ENCODE peak calls at places on chromosomes 11 and 22, in eight cellular contexts. One of them, this sample, is unnamed.

GRCh38 chr11:95092549-95093324 is 3.1 kb downstream of the ENDOD1 start:
- DNase-seq in left lung: no peak
- DNase-seq in AG04449: no peak
- DNase-seq in choroid plexus epithelial cell: peak
- DNase-seq in endothelial cell of umbilical vein: peak
- DNase-seq in lower leg skin: no peak
- DNase-seq in GM06990: no peak
- DNase-seq in prostate gland: no peak
- DNase-seq in this sample: no peak

GRCh38 chr11:18731949-18732821 is 6.2 kb upstream of the IGSF22 start:
- DNase-seq in left lung: no peak
- DNase-seq in AG04449: no peak
- DNase-seq in choroid plexus epithelial cell: peak
- DNase-seq in endothelial cell of umbilical vein: peak
- DNase-seq in lower leg skin: peak
- DNase-seq in GM06990: no peak
- DNase-seq in prostate gland: peak
- DNase-seq in this sample: no peak

GRCh38 chr11:120546312-120547205 is 35.0 kb downstream of the GRIK4 start:
- DNase-seq in left lung: peak
- DNase-seq in AG04449: peak
- DNase-seq in choroid plexus epithelial cell: peak
- DNase-seq in endothelial cell of umbilical vein: peak
- DNase-seq in lower leg skin: peak
- DNase-seq in GM06990: no peak
- DNase-seq in prostate gland: no peak
- DNase-seq in this sample: peak

GRCh38 chr11:45663486-45664375 is 1.7 kb downstream of the CHST1 start:
- DNase-seq in left lung: no peak
- DNase-seq in AG04449: no peak
- DNase-seq in choroid plexus epithelial cell: no peak
- DNase-seq in endothelial cell of umbilical vein: no peak
- DNase-seq in lower leg skin: no peak
- DNase-seq in GM06990: no peak
- DNase-seq in prostate gland: no peak
- DNase-seq in this sample: no peak

GRCh38 chr11:12026331-12027211 is 18.1 kb upstream of the DKK3 start:
- DNase-seq in left lung: no peak
- DNase-seq in AG04449: no peak
- DNase-seq in choroid plexus epithelial cell: no peak
- DNase-seq in endothelial cell of umbilical vein: no peak
- DNase-seq in lower leg skin: no peak
- DNase-seq in GM06990: no peak
- DNase-seq in prostate gland: no peak
- DNase-seq in this sample: no peak

GRCh38 chr11:47469411-47470179 is 20.7 kb upstream of the RAPSN start:
- DNase-seq in left lung: no peak
- DNase-seq in AG04449: no peak
- DNase-seq in choroid plexus epithelial cell: peak
- DNase-seq in endothelial cell of umbilical vein: no peak
- DNase-seq in lower leg skin: no peak
- DNase-seq in GM06990: no peak
- DNase-seq in prostate gland: no peak
- DNase-seq in this sample: no peak

GRCh38 chr11:90241414-90241813 is 18.6 kb upstream of the CHORDC1 start:
- DNase-seq in left lung: no peak
- DNase-seq in AG04449: no peak
- DNase-seq in choroid plexus epithelial cell: no peak
- DNase-seq in endothelial cell of umbilical vein: no peak
- DNase-seq in lower leg skin: no peak
- DNase-seq in GM06990: no peak
- DNase-seq in prostate gland: no peak
- DNase-seq in this sample: no peak

GRCh38 chr22:37394341-37394740 is 32.9 kb downstream of the ELFN2 start:
- DNase-seq in left lung: no peak
- DNase-seq in AG04449: no peak
- DNase-seq in choroid plexus epithelial cell: no peak
- DNase-seq in endothelial cell of umbilical vein: no peak
- DNase-seq in lower leg skin: no peak
- DNase-seq in GM06990: no peak
- DNase-seq in prostate gland: no peak
- DNase-seq in this sample: no peak

GRCh38 chr11:22371188-22371587 is 33.0 kb downstream of the SLC17A6 start:
- DNase-seq in left lung: no peak
- DNase-seq in AG04449: no peak
- DNase-seq in choroid plexus epithelial cell: no peak
- DNase-seq in endothelial cell of umbilical vein: no peak
- DNase-seq in lower leg skin: no peak
- DNase-seq in GM06990: no peak
- DNase-seq in prostate gland: no peak
- DNase-seq in this sample: no peak

GRCh38 chr22:40641269-40641668 is 4.8 kb upstream of the MRTFA start:
- DNase-seq in left lung: no peak
- DNase-seq in AG04449: no peak
- DNase-seq in choroid plexus epithelial cell: no peak
- DNase-seq in endothelial cell of umbilical vein: no peak
- DNase-seq in lower leg skin: no peak
- DNase-seq in GM06990: no peak
- DNase-seq in prostate gland: no peak
- DNase-seq in this sample: no peak

GRCh38 chr11:96287796-96288439 is 55.1 kb downstream of the MAML2 start:
- DNase-seq in left lung: no peak
- DNase-seq in AG04449: no peak
- DNase-seq in choroid plexus epithelial cell: peak
- DNase-seq in endothelial cell of umbilical vein: no peak
- DNase-seq in lower leg skin: no peak
- DNase-seq in GM06990: no peak
- DNase-seq in prostate gland: no peak
- DNase-seq in this sample: no peak

GRCh38 chr11:83007909-83008580 is 63.7 kb downstream of the RAB30 start:
- DNase-seq in left lung: no peak
- DNase-seq in AG04449: no peak
- DNase-seq in choroid plexus epithelial cell: peak
- DNase-seq in endothelial cell of umbilical vein: peak
- DNase-seq in lower leg skin: no peak
- DNase-seq in GM06990: no peak
- DNase-seq in prostate gland: no peak
- DNase-seq in this sample: no peak

GRCh38 chr11:120571476-120571875 is 59.9 kb downstream of the GRIK4 start:
- DNase-seq in left lung: no peak
- DNase-seq in AG04449: no peak
- DNase-seq in choroid plexus epithelial cell: no peak
- DNase-seq in endothelial cell of umbilical vein: no peak
- DNase-seq in lower leg skin: no peak
- DNase-seq in GM06990: no peak
- DNase-seq in prostate gland: no peak
- DNase-seq in this sample: no peak

GRCh38 chr11:76453248-76453647 is 8.4 kb downstream of the EMSY start:
- DNase-seq in left lung: no peak
- DNase-seq in AG04449: no peak
- DNase-seq in choroid plexus epithelial cell: no peak
- DNase-seq in endothelial cell of umbilical vein: no peak
- DNase-seq in lower leg skin: no peak
- DNase-seq in GM06990: no peak
- DNase-seq in prostate gland: no peak
- DNase-seq in this sample: no peak

GRCh38 chr11:1076061-1076665 is 1.5 kb downstream of the MUC2 start:
- DNase-seq in left lung: peak
- DNase-seq in AG04449: no peak
- DNase-seq in choroid plexus epithelial cell: no peak
- DNase-seq in endothelial cell of umbilical vein: no peak
- DNase-seq in lower leg skin: no peak
- DNase-seq in GM06990: no peak
- DNase-seq in prostate gland: no peak
- DNase-seq in this sample: no peak

GRCh38 chr11:17802491-17802890 is 67.9 kb downstream of the KCNC1 start:
- DNase-seq in left lung: no peak
- DNase-seq in AG04449: no peak
- DNase-seq in choroid plexus epithelial cell: no peak
- DNase-seq in endothelial cell of umbilical vein: no peak
- DNase-seq in lower leg skin: no peak
- DNase-seq in GM06990: no peak
- DNase-seq in prostate gland: no peak
- DNase-seq in this sample: no peak

GRCh38 chr22:50293441-50294318 is 13.8 kb downstream of the PLXNB2 start:
- DNase-seq in left lung: peak
- DNase-seq in AG04449: no peak
- DNase-seq in choroid plexus epithelial cell: peak
- DNase-seq in endothelial cell of umbilical vein: peak
- DNase-seq in lower leg skin: no peak
- DNase-seq in GM06990: no peak
- DNase-seq in prostate gland: peak
- DNase-seq in this sample: no peak

GRCh38 chr11:32259641-32260081 is 168.8 kb downstream of the RCN1 start:
- DNase-seq in left lung: no peak
- DNase-seq in AG04449: no peak
- DNase-seq in choroid plexus epithelial cell: peak
- DNase-seq in endothelial cell of umbilical vein: no peak
- DNase-seq in lower leg skin: no peak
- DNase-seq in GM06990: peak
- DNase-seq in prostate gland: no peak
- DNase-seq in this sample: peak

GRCh38 chr11:134027671-134028070 is 41.2 kb upstream of the JAM3 start:
- DNase-seq in left lung: no peak
- DNase-seq in AG04449: no peak
- DNase-seq in choroid plexus epithelial cell: no peak
- DNase-seq in endothelial cell of umbilical vein: no peak
- DNase-seq in lower leg skin: no peak
- DNase-seq in GM06990: no peak
- DNase-seq in prostate gland: no peak
- DNase-seq in this sample: no peak

GRCh38 chr11:44740967-44741366 is 14.2 kb downstream of the TSPAN18 start:
- DNase-seq in left lung: no peak
- DNase-seq in AG04449: no peak
- DNase-seq in choroid plexus epithelial cell: no peak
- DNase-seq in endothelial cell of umbilical vein: peak
- DNase-seq in lower leg skin: no peak
- DNase-seq in GM06990: no peak
- DNase-seq in prostate gland: no peak
- DNase-seq in this sample: no peak

GRCh38 chr22:36671398-36671797 is 32.2 kb downstream of the CACNG2 start:
- DNase-seq in left lung: no peak
- DNase-seq in AG04449: no peak
- DNase-seq in choroid plexus epithelial cell: no peak
- DNase-seq in endothelial cell of umbilical vein: no peak
- DNase-seq in lower leg skin: no peak
- DNase-seq in GM06990: no peak
- DNase-seq in prostate gland: no peak
- DNase-seq in this sample: no peak

GRCh38 chr11:65870706-65871681 is 1.6 kb downstream of the EFEMP2 start:
- DNase-seq in left lung: peak
- DNase-seq in AG04449: no peak
- DNase-seq in choroid plexus epithelial cell: no peak
- DNase-seq in endothelial cell of umbilical vein: no peak
- DNase-seq in lower leg skin: no peak
- DNase-seq in GM06990: no peak
- DNase-seq in prostate gland: no peak
- DNase-seq in this sample: no peak
- H3K4me3 ChIP-seq in left lung: no peak
- H3K4me3 ChIP-seq in AG04449: peak
- H3K4me3 ChIP-seq in choroid plexus epithelial cell: peak
- H3K4me3 ChIP-seq in endothelial cell of umbilical vein: no peak
- H3K4me3 ChIP-seq in lower leg skin: no peak
- H3K4me3 ChIP-seq in GM06990: no peak
- H3K4me3 ChIP-seq in prostate gland: no peak
- H3K4me3 ChIP-seq in this sample: peak

DNA sequence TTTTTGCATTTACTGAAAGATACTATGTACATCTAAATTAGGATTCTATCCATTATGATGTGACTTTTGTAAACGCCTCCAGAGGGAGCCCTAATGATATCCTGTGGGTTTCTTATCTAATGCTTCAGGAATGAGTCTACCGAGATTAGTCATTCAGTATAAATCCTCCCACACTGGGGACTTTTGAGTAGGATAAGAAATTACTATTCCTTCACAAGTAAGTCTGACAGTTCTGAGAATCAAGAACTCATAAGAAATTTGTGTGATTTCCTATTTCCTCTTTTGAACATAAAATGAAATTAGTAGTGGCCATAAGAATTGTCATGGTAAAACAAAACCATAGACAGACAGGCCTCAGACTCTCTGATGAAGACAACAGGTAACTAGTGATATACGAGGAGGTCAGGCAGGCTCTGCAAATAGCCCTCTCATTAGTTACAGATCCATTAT is 10.0 kb upstream of the OR5M1 start:
- DNase-seq in left lung: no peak
- DNase-seq in AG04449: no peak
- DNase-seq in choroid plexus epithelial cell: peak
- DNase-seq in endothelial cell of umbilical vein: no peak
- DNase-seq in lower leg skin: no peak
- DNase-seq in GM06990: no peak
- DNase-seq in prostate gland: peak
- DNase-seq in this sample: no peak
- TF ChIP-seq CTCF in left lung: peak
- TF ChIP-seq CTCF in AG04449: no peak
- TF ChIP-seq CTCF in choroid plexus epithelial cell: no peak
- TF ChIP-seq CTCF in endothelial cell of umbilical vein: no peak
- TF ChIP-seq CTCF in lower leg skin: no peak
- TF ChIP-seq CTCF in GM06990: peak
- TF ChIP-seq CTCF in prostate gland: no peak
- TF ChIP-seq CTCF in this sample: peak

GRCh38 chr11:102429691-102430090 is 22.9 kb downstream of the TMEM123 start:
- DNase-seq in left lung: no peak
- DNase-seq in AG04449: no peak
- DNase-seq in choroid plexus epithelial cell: no peak
- DNase-seq in endothelial cell of umbilical vein: no peak
- DNase-seq in lower leg skin: no peak
- DNase-seq in GM06990: no peak
- DNase-seq in prostate gland: no peak
- DNase-seq in this sample: no peak
- H3K4me3 ChIP-seq in left lung: no peak
- H3K4me3 ChIP-seq in AG04449: no peak
- H3K4me3 ChIP-seq in choroid plexus epithelial cell: no peak
- H3K4me3 ChIP-seq in endothelial cell of umbilical vein: no peak
- H3K4me3 ChIP-seq in lower leg skin: no peak
- H3K4me3 ChIP-seq in GM06990: peak
- H3K4me3 ChIP-seq in prostate gland: no peak
- H3K4me3 ChIP-seq in this sample: no peak

DNA sequence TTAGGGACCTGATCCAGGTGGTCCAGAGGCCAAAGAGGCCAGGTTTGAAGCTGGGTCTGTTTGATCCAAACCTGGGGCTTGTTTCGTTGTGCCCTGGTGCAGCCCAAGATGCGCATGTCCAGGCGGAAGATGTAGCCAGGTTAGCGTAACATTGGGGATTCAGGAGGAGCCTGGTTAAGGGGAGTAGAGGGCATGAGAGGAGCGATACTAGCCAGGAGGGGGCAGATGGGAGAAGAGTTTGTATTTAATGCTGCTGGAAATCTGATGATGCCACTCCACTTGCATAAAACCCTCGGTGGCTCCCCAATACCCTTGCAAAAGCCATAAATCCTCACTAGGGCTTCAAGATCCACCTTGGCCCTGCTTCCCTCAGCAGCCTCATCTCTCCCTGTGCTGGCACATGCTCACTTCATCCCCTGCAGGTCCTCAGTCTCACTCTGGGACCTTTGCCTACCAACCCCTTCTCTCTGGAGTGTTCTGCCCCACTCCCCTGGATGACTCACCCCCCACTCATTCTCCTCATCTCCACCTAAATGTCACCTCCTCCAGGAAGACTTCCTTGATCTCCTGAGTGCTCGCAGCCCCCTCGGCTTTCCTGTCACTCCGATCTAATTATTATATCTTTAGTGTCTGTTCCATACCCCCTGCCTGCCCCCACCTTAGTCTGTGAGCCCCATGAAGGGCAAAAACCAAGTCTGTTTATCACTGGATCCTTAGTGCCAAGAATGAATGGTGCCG is 95.9 kb downstream of the MIAT start:
- DNase-seq in left lung: no peak
- DNase-seq in AG04449: no peak
- DNase-seq in choroid plexus epithelial cell: no peak
- DNase-seq in endothelial cell of umbilical vein: no peak
- DNase-seq in lower leg skin: no peak
- DNase-seq in GM06990: no peak
- DNase-seq in prostate gland: no peak
- DNase-seq in this sample: no peak
- TF ChIP-seq CTCF in left lung: no peak
- TF ChIP-seq CTCF in AG04449: no peak
- TF ChIP-seq CTCF in choroid plexus epithelial cell: peak
- TF ChIP-seq CTCF in endothelial cell of umbilical vein: no peak
- TF ChIP-seq CTCF in lower leg skin: no peak
- TF ChIP-seq CTCF in GM06990: peak
- TF ChIP-seq CTCF in prostate gland: no peak
- TF ChIP-seq CTCF in this sample: peak